ENCODE peak calls at places on chromosomes 1 and 21, in four cellular contexts. A is astrocyte of the spinal cord, R is esophagus squamous epithelium, H is HCT116. Q is an unnamed sample.

GRCh38 chr1:185741551-185741950 is 7.4 kb downstream of the HMCN1 start:
- DNase-seq in A (no peak), H (no peak), R (no peak), Q (no peak)

GRCh38 chr1:229884765-229885164 is 182.3 kb upstream of the GALNT2 start:
- DNase-seq in A (no peak), H (no peak), R (no peak), Q (no peak)

GRCh38 chr1:183039330-183039729 is 16.1 kb downstream of the LAMC1 start:
- DNase-seq in H (no peak), A (no peak), R (no peak), Q (no peak)

GRCh38 chr1:197811769-197812168 is 36.5 kb upstream of the DENND1B start:
- DNase-seq in A (no peak), R (no peak), H (no peak), Q (no peak)

GRCh38 chr1:12811409-12811784 is 19.8 kb downstream of the PRAMEF11 start:
- DNase-seq in R (no peak), A (no peak), H (no peak), Q (no peak)

GRCh38 chr1:64685942-64686341 is 58.9 kb upstream of the RAVER2 start:
- DNase-seq in H (no peak), R (no peak), A (no peak), Q (no peak)

GRCh38 chr1:112395261-112395831 is 668 bp upstream of the CTTNBP2NL start:
- DNase-seq in H (no peak), A (no peak), R (no peak), Q (no peak)

GRCh38 chr1:223710179-223711133 is 1.9 kb upstream of the CAPN2 start:
- DNase-seq in R (no peak), A (no peak), H (no peak), Q (no peak)

GRCh38 chr21:25831300-25831699 is 96.5 kb downstream of the GABPA start:
- DNase-seq in R (no peak), A (no peak), H (no peak), Q (no peak)

GRCh38 chr1:44512313-44512885 is 107.3 kb downstream of the RNF220 start:
- DNase-seq in A (no peak), R (no peak), H (no peak), Q (no peak)

GRCh38 chr1:22920734-22921451 is 51.8 kb downstream of the LACTBL1 start:
- DNase-seq in R (no peak), A (no peak), H (no peak), Q (no peak)

GRCh38 chr1:51558375-51558924 is 39.4 kb upstream of the EPS15 start:
- DNase-seq in H (no peak), A (peak), R (no peak), Q (peak)

GRCh38 chr1:202046748-202047708 is 36.6 kb downstream of the ELF3 start:
- DNase-seq in H (peak), A (no peak), R (no peak), Q (no peak)

GRCh38 chr1:149846600-149847466 is 52.5 kb upstream of the BOLA1 start:
- DNase-seq in R (no peak), A (no peak), H (no peak), Q (no peak)

GRCh38 chr1:149845416-149845815 is 54.0 kb upstream of the BOLA1 start:
- DNase-seq in H (no peak), A (no peak), R (no peak), Q (peak)

GRCh38 chr1:149844096-149844495 is 55.3 kb upstream of the BOLA1 start:
- DNase-seq in A (peak), R (no peak), H (no peak), Q (peak)

GRCh38 chr1:149844650-149845255 is 54.6 kb upstream of the BOLA1 start:
- DNase-seq in R (no peak), A (no peak), H (no peak), Q (no peak)

GRCh38 chr1:149846042-149846441 is 53.3 kb upstream of the BOLA1 start:
- DNase-seq in H (no peak), A (no peak), R (no peak), Q (peak)
- H3K4me3 ChIP-seq in H (no peak), A (no peak), R (no peak), Q (peak)

DNA sequence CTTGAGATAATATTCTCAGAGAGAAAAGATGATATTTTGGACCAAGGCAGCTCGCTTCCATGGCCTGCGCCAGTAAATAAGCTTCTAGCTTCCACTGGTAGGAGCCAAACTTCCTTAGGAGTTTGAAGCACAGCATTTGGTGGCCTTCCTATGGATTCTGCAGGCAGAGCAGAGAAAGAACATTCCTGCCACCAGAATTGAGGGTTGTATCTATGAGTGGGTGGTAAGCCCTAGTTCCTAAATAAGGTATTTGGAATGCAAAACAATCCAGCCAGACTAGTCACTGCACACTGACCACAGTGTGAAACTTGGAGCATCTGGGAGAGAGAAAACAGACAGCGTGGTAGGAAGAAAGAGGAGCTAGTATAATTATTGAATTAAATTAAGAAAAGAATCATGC is 54.1 kb upstream of the BCAR3 start:
- DNase-seq in H (no peak), A (peak), R (no peak), Q (no peak)
- TF ChIP-seq CTCF in H (no peak), A (peak), R (no peak), Q (no peak)

GRCh38 chr1:33147997-33148314 is 33.9 kb downstream of the TRIM62 start:
- DNase-seq in A (no peak), H (peak), R (no peak), Q (peak)
- H3K4me3 ChIP-seq in A (no peak), H (no peak), R (no peak), Q (no peak)

GRCh38 chr1:48219803-48220202 is 2.7 kb upstream of the SLC5A9 start:
- DNase-seq in A (no peak), R (no peak), H (no peak), Q (no peak)
- TF ChIP-seq CTCF in A (no peak), R (no peak), H (no peak), Q (no peak)

DNA sequence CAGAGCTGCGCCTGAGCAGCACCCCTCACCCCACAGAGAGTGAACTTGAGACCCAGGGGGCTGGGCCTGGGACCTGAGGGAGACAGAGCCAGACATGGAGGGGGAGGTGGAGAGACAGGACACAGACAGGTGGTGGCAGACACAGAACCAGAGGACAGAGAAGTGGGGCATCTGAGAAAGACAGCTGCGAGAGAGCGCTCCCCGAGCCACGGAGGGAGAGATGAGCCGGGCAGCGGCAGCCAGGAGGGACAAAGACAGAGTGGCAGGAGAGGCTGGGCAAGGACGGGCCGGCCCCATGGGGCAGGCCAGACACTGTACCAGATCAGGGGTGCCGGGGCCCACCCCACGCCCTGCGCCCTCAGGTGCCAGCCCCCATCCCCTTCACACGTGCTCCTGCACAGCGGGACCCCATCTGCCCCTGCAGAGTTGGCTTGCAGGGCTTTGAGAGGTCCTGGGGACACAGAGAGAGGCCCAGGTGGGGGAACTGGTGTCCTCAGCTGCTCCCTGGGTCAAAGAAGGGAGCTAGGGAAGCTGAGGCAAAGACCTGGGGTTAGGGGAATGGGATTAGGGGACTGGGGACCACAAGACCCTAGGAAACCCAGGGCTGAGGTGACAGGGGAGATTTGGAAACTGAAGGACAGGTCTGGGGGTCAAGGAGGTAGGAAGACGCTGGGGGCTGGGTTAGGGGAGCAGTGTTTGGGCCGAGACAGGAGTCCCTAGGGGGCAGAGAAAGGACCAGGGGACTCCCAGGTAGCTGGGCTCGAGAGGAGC is 683 bp downstream of the FNDC5 start:
- DNase-seq in A (no peak), H (no peak), R (no peak), Q (no peak)
- H3K4me3 ChIP-seq in A (peak), H (no peak), R (peak), Q (no peak)

GRCh38 chr1:37020653-37021277 is 13.6 kb downstream of the GRIK3 start:
- DNase-seq in R (no peak), H (no peak), A (no peak), Q (peak)
- TF ChIP-seq CTCF in R (no peak), H (no peak), A (no peak), Q (no peak)

DNA sequence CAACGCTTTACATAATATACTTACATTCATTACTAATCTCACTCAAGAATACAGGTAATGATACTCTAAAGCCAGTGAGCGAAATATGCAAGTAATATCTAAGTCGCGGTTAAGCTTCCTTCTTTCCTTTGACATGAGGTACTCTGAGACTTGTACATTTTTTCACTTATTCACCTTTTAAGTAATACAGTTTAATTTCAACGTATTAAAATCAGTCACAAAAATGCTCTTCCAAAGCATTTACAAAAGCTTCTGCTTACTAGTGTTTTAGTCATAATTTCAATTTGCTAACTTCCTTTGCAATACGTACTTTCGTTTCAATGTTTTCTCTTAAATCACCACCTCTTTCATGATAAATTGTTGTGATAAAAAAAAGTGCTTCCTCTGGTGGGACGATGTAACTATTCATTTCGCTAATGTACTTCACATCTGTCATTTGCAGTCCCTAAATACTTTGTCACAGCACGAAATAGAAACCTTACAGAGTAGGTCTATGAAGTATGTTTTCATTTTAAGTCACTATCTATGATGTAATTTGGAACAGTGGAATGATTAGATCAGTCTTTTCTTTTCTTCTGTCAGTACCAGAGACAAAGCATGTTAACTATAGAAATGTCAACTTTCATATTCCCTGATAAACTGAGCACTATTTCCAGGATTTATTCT is 34.0 kb upstream of the ADGRL4 start:
- DNase-seq in H (no peak), A (peak), R (no peak), Q (peak)
- H3K4me3 ChIP-seq in H (no peak), A (no peak), R (no peak), Q (no peak)

Q was measured in GM12865.